ENCODE peak calls at places on chromosomes 2 and 18, in eight cellular contexts. L is stromal cell of bone marrow; Y is effector CD4-positive, alpha-beta T cell; W is GM13977; O is GM04504; R is H7; D is HFFc6; E is activated effector memory CD4-positive, alpha-beta T cell treated with Interleukin-2 at 50 U/mL for 16 hours. Q is an unnamed sample.

GRCh38 chr2:105937498-105937897 is 192.8 kb downstream of the NCK2 start:
- DNase-seq in L (no peak), Y (no peak), W (no peak), O (no peak), R (no peak), D (no peak), E (no peak), Q (no peak)

GRCh38 chr2:153519260-153519875 is 40.8 kb upstream of the RPRM start:
- DNase-seq in L (peak), Y (peak), W (peak), O (peak), R (no peak), D (peak), E (peak), Q (peak)

GRCh38 chr2:107111623-107112022 is 225.7 kb upstream of the ST6GAL2 start:
- DNase-seq in L (no peak), Y (no peak), W (no peak), O (no peak), R (no peak), D (no peak), E (no peak), Q (no peak)

GRCh38 chr2:36362291-36362690 is 6.7 kb downstream of the CRIM1 start:
- DNase-seq in L (peak), Y (no peak), W (no peak), O (no peak), R (no peak), D (peak), E (no peak), Q (no peak)

GRCh38 chr18:58135806-58136331 is 91.8 kb downstream of the NEDD4L start:
- DNase-seq in L (peak), Y (no peak), W (peak), O (peak), R (peak), D (peak), E (no peak), Q (no peak)

GRCh38 chr18:7358989-7359726 is 128.3 kb downstream of the LRRC30 start:
- DNase-seq in L (no peak), Y (no peak), W (no peak), O (no peak), R (no peak), D (no peak), E (no peak), Q (no peak)

GRCh38 chr2:75528221-75528977 is 32.3 kb downstream of the EVA1A start:
- DNase-seq in L (no peak), Y (no peak), W (no peak), O (peak), R (no peak), D (peak), E (no peak), Q (no peak)

GRCh38 chr2:196268022-196268421 is 96.6 kb upstream of the STK17B start:
- DNase-seq in L (no peak), Y (no peak), W (no peak), O (no peak), R (no peak), D (no peak), E (no peak), Q (no peak)

GRCh38 chr18:37457337-37457736 is 108.3 kb downstream of the CELF4 start:
- DNase-seq in L (no peak), Y (no peak), W (no peak), O (no peak), R (no peak), D (no peak), E (no peak), Q (no peak)

GRCh38 chr18:9714832-9715343 is 6.8 kb downstream of the RAB31 start:
- DNase-seq in L (no peak), Y (no peak), W (no peak), O (no peak), R (no peak), D (no peak), E (no peak), Q (no peak)

GRCh38 chr18:79367989-79368388 is 27.7 kb upstream of the NFATC1 start:
- DNase-seq in L (no peak), Y (no peak), W (no peak), O (no peak), R (peak), D (no peak), E (no peak), Q (no peak)

GRCh38 chr2:120680136-120680761 is 55.4 kb upstream of the GLI2 start:
- DNase-seq in L (peak), Y (peak), W (peak), O (peak), R (peak), D (peak), E (peak), Q (peak)

GRCh38 chr2:163469561-163469962 is 266.2 kb downstream of the FIGN start:
- DNase-seq in L (no peak), Y (no peak), W (no peak), O (no peak), R (no peak), D (no peak), E (no peak), Q (no peak)

GRCh38 chr2:176234216-176234615 is 35.0 kb upstream of the MTX2 start:
- DNase-seq in L (no peak), Y (no peak), W (no peak), O (no peak), R (no peak), D (no peak), E (no peak), Q (no peak)

GRCh38 chr2:172101707-172102158 is 967 bp downstream of the DLX2 start:
- DNase-seq in L (no peak), Y (no peak), W (peak), O (no peak), R (no peak), D (no peak), E (no peak), Q (no peak)

GRCh38 chr2:85326406-85326945 is 1.3 kb downstream of the TGOLN2 start:
- DNase-seq in L (no peak), Y (peak), W (peak), O (no peak), R (no peak), D (no peak), E (peak), Q (no peak)

GRCh38 chr18:616380-616995 is 19.7 kb downstream of the CLUL1 start:
- DNase-seq in L (peak), Y (no peak), W (peak), O (no peak), R (no peak), D (peak), E (no peak), Q (no peak)

GRCh38 chr18:79245517-79246001 is 150.2 kb upstream of the NFATC1 start:
- DNase-seq in L (no peak), Y (peak), W (no peak), O (no peak), R (no peak), D (no peak), E (peak), Q (peak)

GRCh38 chr2:217530399-217531100 is 472.2 kb downstream of the TNS1 start:
- DNase-seq in L (no peak), Y (no peak), W (no peak), O (no peak), R (no peak), D (no peak), E (no peak), Q (no peak)

GRCh38 chr18:74342416-74343043 is 26.9 kb downstream of the C18orf63 start:
- DNase-seq in L (peak), Y (peak), W (peak), O (peak), R (peak), D (peak), E (no peak), Q (no peak)

GRCh38 chr2:101418704-101419663 is 31.7 kb upstream of the CREG2 start:
- DNase-seq in L (peak), Y (peak), W (peak), O (no peak), R (peak), D (peak), E (peak), Q (peak)

GRCh38 chr18:73752546-73752945 is 395.1 kb downstream of the FBXO15 start:
- DNase-seq in L (no peak), Y (no peak), W (no peak), O (peak), R (no peak), D (peak), E (no peak), Q (no peak)

GRCh38 chr2:205975082-205975949 is 110.7 kb downstream of the INO80D start:
- DNase-seq in L (no peak), Y (no peak), W (peak), O (no peak), R (no peak), D (no peak), E (no peak), Q (no peak)

GRCh38 chr2:73937103-73937885 is 10.6 kb downstream of the DGUOK start:
- DNase-seq in L (no peak), Y (no peak), W (no peak), O (no peak), R (no peak), D (no peak), E (no peak), Q (no peak)

GRCh38 chr18:27661320-27662049 is 476.4 kb upstream of the CHST9 start:
- DNase-seq in L (no peak), Y (no peak), W (no peak), O (no peak), R (no peak), D (no peak), E (no peak), Q (no peak)

GRCh38 chr2:221943078-221943810 is 355.6 kb downstream of the PAX3 start:
- DNase-seq in L (peak), Y (no peak), W (no peak), O (peak), R (no peak), D (peak), E (no peak), Q (no peak)

GRCh38 chr2:190627881-190628412 is 20.9 kb upstream of the NAB1 start:
- DNase-seq in L (no peak), Y (no peak), W (peak), O (no peak), R (peak), D (no peak), E (no peak), Q (no peak)

GRCh38 chr18:62863629-62864028 is 148.3 kb downstream of the PHLPP1 start:
- DNase-seq in L (no peak), Y (no peak), W (no peak), O (no peak), R (no peak), D (peak), E (no peak), Q (no peak)

GRCh38 chr2:24721470-24721869 is 71.7 kb downstream of the PTRHD1 start:
- DNase-seq in L (peak), Y (no peak), W (no peak), O (peak), R (no peak), D (peak), E (no peak), Q (no peak)

GRCh38 chr2:208369091-208369490 is 37.5 kb upstream of the PTH2R start:
- DNase-seq in L (no peak), Y (no peak), W (no peak), O (no peak), R (no peak), D (no peak), E (no peak), Q (no peak)

GRCh38 chr2:68177541-68177940 is 19.9 kb downstream of the PNO1 start:
- DNase-seq in L (no peak), Y (no peak), W (no peak), O (no peak), R (no peak), D (no peak), E (no peak), Q (no peak)

GRCh38 chr2:216404010-216404618 is 8.2 kb upstream of the SMARCAL1 start:
- DNase-seq in L (no peak), Y (peak), W (peak), O (no peak), R (peak), D (peak), E (peak), Q (peak)

GRCh38 chr2:178256382-178257053 is 62.2 kb downstream of the OSBPL6 start:
- DNase-seq in L (no peak), Y (no peak), W (no peak), O (no peak), R (peak), D (no peak), E (no peak), Q (no peak)

GRCh38 chr2:113227290-113227689 is 51.4 kb downstream of the PAX8 start:
- DNase-seq in L (no peak), Y (no peak), W (no peak), O (no peak), R (no peak), D (no peak), E (no peak), Q (no peak)

GRCh38 chr2:166106431-166107015 is 21.3 kb downstream of the SCN1A start:
- DNase-seq in L (no peak), Y (no peak), W (no peak), O (no peak), R (peak), D (no peak), E (no peak), Q (no peak)

GRCh38 chr2:241810304-241811208 is 1.6 kb downstream of the NEU4 start:
- DNase-seq in L (no peak), Y (no peak), W (peak), O (no peak), R (peak), D (no peak), E (no peak), Q (no peak)

Q was measured in T-helper 17 cell.